ENCODE peak calls at places on chromosomes 13 and 19, in five cellular contexts. I is uterus, T is AG09319, X is HL-60, N is dorsolateral prefrontal cortex. R is an unnamed sample.

GRCh38 chr13:99320693-99321481 is 13.7 kb upstream of the GPR183 start:
- DNase-seq in I (no peak), T (peak), X (peak), N (no peak), R (no peak)

GRCh38 chr13:20174656-20175405 is 14.0 kb upstream of the GJA3 start:
- DNase-seq in I (peak), T (peak), X (peak), N (no peak), R (peak)

GRCh38 chr13:47076536-47076935 is 179.7 kb upstream of the HTR2A start:
- DNase-seq in I (no peak), T (no peak), X (no peak), N (no peak), R (no peak)

GRCh38 chr19:50902640-50903039 is 8.6 kb downstream of the KLK4 start:
- DNase-seq in I (no peak), T (no peak), X (no peak), N (no peak), R (no peak)

GRCh38 chr19:33292595-33293254 is 9.6 kb downstream of the CEBPA start:
- DNase-seq in I (no peak), T (no peak), X (no peak), N (no peak), R (no peak)

GRCh38 chr19:1408300-1409203 is 1.2 kb downstream of the DAZAP1 start:
- DNase-seq in I (peak), T (no peak), X (no peak), N (peak), R (no peak)

GRCh38 chr13:23845309-23845708 is 43.9 kb downstream of the MIPEP start:
- DNase-seq in I (no peak), T (no peak), X (no peak), N (no peak), R (no peak)

GRCh38 chr19:37885392-37885791 is 21.0 kb downstream of the WDR87 start:
- DNase-seq in I (no peak), T (no peak), X (no peak), N (no peak), R (no peak)

GRCh38 chr19:29583196-29584006 is 22.7 kb upstream of the POP4 start:
- DNase-seq in I (no peak), T (no peak), X (no peak), N (no peak), R (no peak)

GRCh38 chr19:55463583-55464031 is 944 bp downstream of the C19orf85 start:
- DNase-seq in I (no peak), T (no peak), X (no peak), N (no peak), R (no peak)

DNA sequence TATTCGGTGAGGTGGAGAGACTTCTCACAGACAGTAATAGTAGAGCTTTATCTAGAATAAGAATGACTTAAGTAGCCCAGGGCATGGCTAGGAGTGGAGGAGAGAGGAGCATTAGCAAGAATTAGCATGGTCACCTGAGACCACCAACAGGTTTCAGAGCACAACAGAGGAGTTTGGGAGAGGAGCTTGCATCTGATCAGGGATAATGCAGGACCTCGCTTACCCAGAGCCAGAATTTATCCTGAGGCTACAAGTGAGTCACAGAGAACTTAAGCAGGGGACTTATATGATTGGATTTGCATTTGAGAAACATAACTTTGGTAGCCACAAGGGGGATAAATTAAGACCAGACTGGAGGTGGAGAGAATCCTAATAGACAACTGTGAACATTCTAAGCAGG is 102.1 kb upstream of the FNDC3A start:
- DNase-seq in I (no peak), T (no peak), X (no peak), N (no peak), R (no peak)
- TF ChIP-seq CTCF in I (no peak), T (peak), X (no peak), N (no peak), R (no peak)

DNA sequence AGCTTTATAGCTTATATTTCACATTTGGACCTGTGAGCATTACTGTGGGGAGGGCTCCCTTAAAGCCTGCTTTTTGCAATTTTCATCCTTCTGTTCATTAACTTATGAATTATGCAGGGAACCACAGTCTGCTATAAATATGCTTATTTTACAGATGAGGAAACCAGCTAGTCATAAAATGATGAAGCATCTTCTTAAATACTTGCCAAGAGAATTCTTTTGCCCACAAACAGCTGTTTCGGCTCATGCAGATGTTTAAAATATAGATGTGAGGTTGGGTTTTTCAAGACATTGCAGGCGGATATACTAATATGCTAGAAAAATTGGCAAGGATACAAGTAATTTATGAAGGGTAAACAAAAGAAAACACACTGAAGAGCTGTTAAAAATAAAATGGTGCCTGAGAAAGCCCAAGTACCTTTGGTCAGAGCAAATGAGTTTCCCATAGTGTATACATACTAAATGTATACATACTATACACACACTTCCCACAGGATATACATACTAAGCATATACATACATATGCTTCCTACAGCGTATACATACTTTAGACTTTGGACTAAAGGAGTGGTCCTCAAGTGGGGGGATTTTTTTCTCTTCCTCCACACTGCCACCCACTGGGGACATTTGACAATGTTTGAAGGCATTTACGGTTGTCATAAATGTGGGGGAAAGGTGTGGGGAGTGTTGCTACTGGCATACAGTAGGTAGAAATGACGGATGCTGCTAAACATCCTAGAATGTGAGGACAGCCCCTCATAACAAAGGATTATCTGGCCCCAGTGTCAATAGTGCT is 164.9 kb upstream of the CSNK1A1L start:
- DNase-seq in I (no peak), T (no peak), X (no peak), N (no peak), R (no peak)
- TF ChIP-seq CTCF in I (no peak), T (no peak), X (no peak), N (no peak), R (no peak)

GRCh38 chr13:78420814-78421213 is 182.5 kb downstream of the POU4F1 start:
- DNase-seq in I (no peak), T (no peak), X (no peak), N (no peak), R (no peak)
- TF ChIP-seq CTCF in I (no peak), T (no peak), X (no peak), N (no peak), R (no peak)

GRCh38 chr19:10554760-10555612 is 10.8 kb downstream of the KRI1 start:
- DNase-seq in I (no peak), T (no peak), X (no peak), N (no peak), R (no peak)
- TF ChIP-seq CTCF in I (no peak), T (no peak), X (no peak), N (no peak), R (peak)

GRCh38 chr19:12825259-12826131 is 8.9 kb downstream of the RTBDN start:
- DNase-seq in I (no peak), T (no peak), X (no peak), N (no peak), R (no peak)
- TF ChIP-seq CTCF in I (no peak), T (peak), X (no peak), N (no peak), R (peak)

DNA sequence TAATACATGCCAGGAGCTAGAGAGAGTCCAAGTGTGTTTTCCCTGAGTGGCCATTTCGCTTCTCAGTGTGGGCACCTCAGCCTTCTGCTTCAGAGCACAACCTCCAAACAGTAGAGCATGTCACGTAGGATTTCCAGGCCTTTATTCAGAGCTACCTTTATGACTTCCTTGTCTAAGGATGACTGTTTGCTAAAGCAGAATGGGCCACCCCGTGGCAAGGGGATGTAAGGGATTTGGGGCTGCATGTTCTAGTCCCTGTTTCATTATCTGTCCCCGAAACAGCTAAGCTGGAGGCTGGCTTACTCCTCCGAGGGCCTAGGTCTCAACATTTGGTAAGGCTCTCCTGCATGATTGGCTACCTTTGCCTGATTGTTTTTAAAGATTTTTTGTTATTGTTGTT is 6.0 kb downstream of the RNASEH2B start:
- DNase-seq in I (no peak), T (no peak), X (no peak), N (no peak), R (no peak)
- TF ChIP-seq CTCF in I (no peak), T (no peak), X (no peak), N (no peak), R (peak)